ENCODE peak calls at places on chromosomes 3 and 15, in nine cellular contexts. K is RPMI8226, L is NCI-H1092, W is AML-193, B is GM12865, N is breast epithelium, O is iris pigment epithelial cell, A is fibroblast of gingiva, H is substantia nigra. V is an unnamed sample.

GRCh38 chr3:112427123-112427522 is 72.1 kb downstream of the BTLA start:
- DNase-seq in K (no peak), L (no peak), W (no peak), B (no peak), N (no peak), O (no peak), A (no peak), H (no peak), V (no peak)

GRCh38 chr3:27200721-27201434 is 168.3 kb downstream of the NEK10 start:
- DNase-seq in K (no peak), L (no peak), W (no peak), B (no peak), N (no peak), O (no peak), A (no peak), H (no peak), V (no peak)

GRCh38 chr3:71050521-71051258 is 532.8 kb downstream of the FOXP1 start:
- DNase-seq in K (no peak), L (no peak), W (no peak), B (no peak), N (no peak), O (no peak), A (no peak), H (peak), V (no peak)

GRCh38 chr3:42651248-42652091 is 2.0 kb upstream of the ZBTB47 start:
- DNase-seq in K (no peak), L (no peak), W (no peak), B (no peak), N (no peak), O (peak), A (peak), H (no peak), V (no peak)

GRCh38 chr3:61996351-61996750 is 377.0 kb downstream of the FEZF2 start:
- DNase-seq in K (no peak), L (no peak), W (no peak), B (no peak), N (no peak), O (no peak), A (peak), H (no peak), V (no peak)

GRCh38 chr3:47705391-47705790 is 76.3 kb downstream of the SMARCC1 start:
- DNase-seq in K (no peak), L (no peak), W (no peak), B (no peak), N (no peak), O (no peak), A (peak), H (no peak), V (no peak)

GRCh38 chr3:124315215-124316033 is 323.5 kb upstream of the ROPN1 start:
- DNase-seq in K (no peak), L (no peak), W (no peak), B (no peak), N (no peak), O (peak), A (no peak), H (no peak), V (no peak)

GRCh38 chr3:1275495-1275894 is 182.7 kb downstream of the CNTN6 start:
- DNase-seq in K (peak), L (no peak), W (peak), B (peak), N (no peak), O (peak), A (no peak), H (no peak), V (no peak)

GRCh38 chr3:38482951-38483350 is 13.2 kb upstream of the EXOG start:
- DNase-seq in K (no peak), L (no peak), W (no peak), B (no peak), N (no peak), O (no peak), A (no peak), H (no peak), V (no peak)

GRCh38 chr15:80669599-80670273 is 25.4 kb upstream of the ABHD17C start:
- DNase-seq in K (no peak), L (no peak), W (no peak), B (peak), N (no peak), O (no peak), A (no peak), H (no peak), V (no peak)

GRCh38 chr3:133169669-133170068 is 131.5 kb downstream of the TMEM108 start:
- DNase-seq in K (no peak), L (no peak), W (no peak), B (no peak), N (no peak), O (no peak), A (no peak), H (no peak), V (no peak)

GRCh38 chr15:34360298-34360697 is 6.7 kb downstream of the LPCAT4 start:
- DNase-seq in K (no peak), L (no peak), W (no peak), B (no peak), N (no peak), O (no peak), A (no peak), H (no peak), V (no peak)

GRCh38 chr15:59751552-59752413 is 62.7 kb upstream of the BNIP2 start:
- DNase-seq in K (peak), L (no peak), W (peak), B (peak), N (no peak), O (peak), A (no peak), H (no peak), V (no peak)

GRCh38 chr3:192515661-192516040 is 211.7 kb downstream of the FGF12 start:
- DNase-seq in K (no peak), L (no peak), W (no peak), B (no peak), N (no peak), O (no peak), A (no peak), H (no peak), V (no peak)

GRCh38 chr3:49469037-49469875 is 811 bp upstream of the DAG1 start:
- DNase-seq in K (no peak), L (no peak), W (no peak), B (peak), N (peak), O (peak), A (peak), H (peak), V (no peak)

GRCh38 chr15:26235864-26236263 is 372.7 kb upstream of the ATP10A start:
- DNase-seq in K (no peak), L (no peak), W (no peak), B (no peak), N (no peak), O (no peak), A (no peak), H (no peak), V (no peak)

GRCh38 chr15:91308209-91308608 is 208.2 kb downstream of the SV2B start:
- DNase-seq in K (no peak), L (no peak), W (peak), B (no peak), N (no peak), O (no peak), A (no peak), H (no peak), V (no peak)

GRCh38 chr3:104032283-104032682 is 1334.4 kb upstream of the ALCAM start:
- DNase-seq in K (no peak), L (no peak), W (no peak), B (no peak), N (no peak), O (peak), A (no peak), H (no peak), V (no peak)

GRCh38 chr3:196255776-196256175 is 31.8 kb downstream of the PCYT1A start:
- DNase-seq in K (no peak), L (no peak), W (no peak), B (no peak), N (no peak), O (no peak), A (no peak), H (no peak), V (no peak)

GRCh38 chr3:146308222-146308621 is 57.3 kb upstream of the PLSCR4 start:
- DNase-seq in K (no peak), L (no peak), W (no peak), B (no peak), N (no peak), O (peak), A (peak), H (no peak), V (no peak)

GRCh38 chr3:71251156-71251775 is 332.3 kb downstream of the FOXP1 start:
- DNase-seq in K (no peak), L (no peak), W (no peak), B (no peak), N (no peak), O (peak), A (no peak), H (no peak), V (no peak)